ENCODE peak calls at places on chromosomes 2 and 18, in five cellular contexts. P, T, J, E and U are unnamed samples.

GRCh38 chr2:204078003-204078698 is 141.6 kb downstream of the ICOS start:
- DNase-seq in P (no peak), T (no peak), J (no peak), E (no peak), U (no peak)

GRCh38 chr2:37566517-37566961 is 104.9 kb downstream of the CDC42EP3 start:
- DNase-seq in P (no peak), T (no peak), J (no peak), E (no peak), U (no peak)

GRCh38 chr18:30439174-30439573 is 603.4 kb downstream of the DSC3 start:
- DNase-seq in P (peak), T (no peak), J (no peak), E (no peak), U (no peak)

GRCh38 chr2:3959372-3959771 is 256.0 kb downstream of the DCDC2C start:
- DNase-seq in P (peak), T (peak), J (peak), E (no peak), U (peak)

GRCh38 chr2:70202236-70202806 is 11.5 kb upstream of the C2orf42 start:
- DNase-seq in P (no peak), T (no peak), J (no peak), E (no peak), U (no peak)

GRCh38 chr2:213238753-213239591 is 45.3 kb upstream of the SPAG16 start:
- DNase-seq in P (no peak), T (peak), J (no peak), E (no peak), U (peak)

GRCh38 chr18:45590060-45590537 is 25.2 kb upstream of the SLC14A2 start:
- DNase-seq in P (no peak), T (no peak), J (no peak), E (no peak), U (no peak)

GRCh38 chr2:9623151-9623550 is 7.6 kb downstream of the YWHAQ start:
- DNase-seq in P (no peak), T (no peak), J (no peak), E (no peak), U (no peak)

DNA sequence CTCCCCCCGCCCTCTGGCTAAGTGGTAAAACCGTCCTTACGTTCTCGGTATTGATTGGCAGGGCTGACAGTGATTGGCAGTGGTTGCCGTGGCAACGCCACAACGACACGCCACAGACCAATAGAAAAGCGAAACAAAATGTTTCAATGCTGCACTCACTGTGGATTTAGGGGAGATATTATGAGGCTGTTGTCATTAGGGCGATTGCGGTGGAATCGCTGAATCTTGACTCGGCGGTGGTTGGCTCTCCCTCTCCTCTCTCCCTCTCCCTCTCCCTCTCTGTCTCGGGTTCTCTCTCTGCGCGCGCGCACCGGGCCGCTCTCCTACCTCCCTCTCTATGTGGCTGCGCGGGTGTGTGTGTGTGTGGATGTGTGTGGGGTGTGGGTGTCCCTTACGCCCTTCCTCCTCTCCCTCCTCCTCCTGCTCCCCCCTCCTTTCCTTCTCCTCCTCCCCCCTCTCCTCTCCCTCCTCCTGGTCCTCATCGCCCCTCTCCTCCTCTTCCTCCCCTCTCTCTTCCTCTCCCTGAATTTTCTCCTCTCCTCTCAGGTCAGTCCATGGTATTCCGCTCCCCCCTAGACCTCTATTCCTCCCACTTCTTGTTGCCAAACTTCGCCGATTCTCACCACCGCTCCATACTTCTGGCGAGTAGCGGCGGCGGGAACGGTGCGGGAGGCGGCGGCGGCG is at the start of gene SIX3:
- DNase-seq in P (no peak), T (peak), J (peak), E (no peak), U (peak)
- TF ChIP-seq JUND in P (no peak), T (no peak), J (no peak), E (no peak), U (no peak)

DNA sequence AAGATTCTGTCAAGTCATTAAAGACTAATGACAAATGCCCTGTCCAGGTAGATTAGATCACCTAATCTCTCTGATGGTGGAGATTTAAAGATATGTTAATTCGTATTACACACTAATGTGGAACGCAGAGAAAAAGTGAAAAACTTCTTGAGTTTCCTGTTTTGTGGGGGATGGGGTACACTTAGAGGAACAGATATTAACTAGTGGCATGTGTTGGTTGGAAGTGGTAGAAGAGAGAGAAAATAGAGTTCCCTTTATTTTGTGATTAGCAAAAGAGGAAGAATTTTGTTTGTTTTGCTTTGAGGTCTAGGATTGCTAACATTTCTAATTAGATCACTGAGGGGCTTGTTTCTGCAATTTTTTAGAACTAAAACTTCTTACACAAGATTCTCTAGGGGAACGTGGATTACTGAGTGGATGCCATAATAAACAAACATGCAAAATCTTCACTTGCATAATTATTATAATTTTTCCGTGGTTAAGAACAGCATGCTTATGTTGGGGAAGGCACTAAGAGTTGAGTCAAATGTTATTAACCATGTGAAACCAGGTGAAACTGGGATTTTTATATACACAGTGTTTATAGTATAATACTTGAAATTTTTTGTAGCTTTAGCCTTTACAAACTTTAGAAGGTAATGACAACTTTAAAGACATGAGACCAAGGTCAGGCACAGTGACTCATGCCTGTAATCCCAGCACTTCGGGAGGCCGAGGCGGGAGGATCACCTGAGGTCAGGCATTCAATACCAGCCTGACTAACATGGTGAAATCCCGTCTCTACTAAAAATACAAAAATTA is 97.4 kb upstream of the STK17B start:
- DNase-seq in P (no peak), T (no peak), J (no peak), E (no peak), U (no peak)
- TF ChIP-seq JUND in P (no peak), T (peak), J (peak), E (no peak), U (no peak)

DNA sequence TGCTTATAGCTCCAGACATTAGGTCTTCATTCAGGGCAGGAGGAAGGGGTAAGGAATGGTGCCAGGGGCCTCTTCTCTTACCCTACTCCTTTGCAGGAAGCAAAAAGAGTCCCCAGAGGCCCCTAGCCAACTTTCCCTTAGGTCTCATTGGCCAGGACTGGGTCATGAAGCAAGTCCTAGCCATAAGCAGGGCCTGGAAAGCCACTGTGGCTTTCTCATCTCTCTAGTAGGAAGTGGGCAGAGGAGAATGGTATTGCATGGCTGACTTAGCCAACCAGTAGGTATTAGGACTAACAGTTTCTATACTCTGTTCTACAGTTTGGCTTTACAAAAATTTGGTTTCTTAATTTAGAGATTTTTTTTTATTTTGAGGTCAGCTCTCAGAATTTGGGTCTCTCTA is 4.8 kb downstream of the FAM228A start:
- DNase-seq in P (no peak), T (no peak), J (no peak), E (no peak), U (no peak)
- TF ChIP-seq JUND in P (no peak), T (no peak), J (no peak), E (no peak), U (no peak)

DNA sequence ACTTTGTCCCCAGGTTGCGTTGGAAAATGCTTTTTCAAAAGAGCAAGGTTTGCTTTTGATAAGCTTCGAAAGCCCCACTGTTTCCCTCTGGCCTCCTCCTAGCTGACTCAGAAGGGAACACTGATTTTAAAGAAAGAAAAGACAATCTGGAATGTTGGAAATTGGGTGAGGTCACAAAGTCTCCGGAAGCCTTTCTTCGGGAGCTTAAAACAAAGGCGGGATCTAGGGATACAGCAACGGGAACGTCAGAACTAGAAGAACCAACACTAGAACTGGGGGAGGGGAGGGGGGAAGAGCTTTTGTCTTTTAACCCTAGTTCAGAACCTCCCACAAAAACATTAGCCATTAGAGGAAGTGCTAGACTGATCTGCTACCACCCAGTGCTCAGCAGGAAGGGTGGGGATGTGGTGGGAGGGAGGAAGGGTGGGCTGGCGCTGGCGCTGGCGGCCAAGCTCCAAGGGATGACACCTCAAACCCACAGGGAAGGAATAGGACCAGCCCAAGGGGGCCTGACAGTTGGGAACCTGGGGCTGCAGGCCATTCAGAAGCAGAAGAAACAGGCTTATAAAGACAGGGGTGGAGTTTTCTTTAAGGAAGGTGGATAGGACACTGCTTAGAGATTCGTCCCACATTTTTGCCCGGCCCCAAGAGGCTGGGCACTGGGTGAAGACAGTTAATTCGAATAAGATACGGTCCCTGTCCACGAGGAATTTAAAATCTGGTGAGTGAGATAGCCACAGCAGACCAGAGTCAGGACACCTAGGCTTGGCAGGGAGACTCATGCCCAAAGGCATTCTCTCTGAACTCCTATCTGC is 1.7 kb downstream of the TMSB10 start:
- DNase-seq in P (peak), T (peak), J (peak), E (no peak), U (peak)
- TF ChIP-seq JUND in P (no peak), T (no peak), J (no peak), E (no peak), U (no peak)

GRCh38 chr2:30165050-30165520 is 18.3 kb downstream of the YPEL5 start:
- DNase-seq in P (peak), T (peak), J (peak), E (no peak), U (peak)
- TF ChIP-seq JUND in P (peak), T (no peak), J (no peak), E (peak), U (no peak)

DNA sequence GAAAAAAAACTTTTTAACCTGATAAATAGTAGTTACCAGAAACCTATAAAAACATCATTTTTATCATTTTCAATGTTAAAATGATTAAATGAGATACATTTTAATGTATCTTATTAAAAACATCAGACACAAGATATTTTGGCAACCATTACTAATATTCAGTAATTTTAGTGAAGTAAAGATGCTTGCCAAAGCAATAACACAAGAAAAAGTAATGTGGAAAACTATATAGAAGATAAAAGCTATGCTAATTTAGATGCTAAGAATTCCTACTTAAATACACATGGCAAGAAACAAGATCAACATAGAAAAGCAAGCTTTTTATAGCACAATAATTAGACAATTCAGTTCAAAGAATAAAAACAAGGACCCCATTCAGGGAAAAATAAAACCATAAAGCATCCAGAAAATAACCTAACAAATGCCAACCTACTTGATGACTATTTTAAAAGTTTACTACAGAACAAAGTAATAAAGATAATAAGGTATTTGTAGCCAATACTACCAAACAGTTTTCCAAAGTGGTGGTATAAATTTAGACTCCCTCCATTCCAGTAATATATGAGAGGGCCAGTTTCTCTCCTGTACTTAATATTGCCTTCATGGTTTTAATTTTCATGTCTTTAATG is 489.5 kb downstream of the CDH2 start:
- DNase-seq in P (no peak), T (no peak), J (no peak), E (no peak), U (no peak)
- TF ChIP-seq JUND in P (no peak), T (no peak), J (no peak), E (no peak), U (no peak)

DNA sequence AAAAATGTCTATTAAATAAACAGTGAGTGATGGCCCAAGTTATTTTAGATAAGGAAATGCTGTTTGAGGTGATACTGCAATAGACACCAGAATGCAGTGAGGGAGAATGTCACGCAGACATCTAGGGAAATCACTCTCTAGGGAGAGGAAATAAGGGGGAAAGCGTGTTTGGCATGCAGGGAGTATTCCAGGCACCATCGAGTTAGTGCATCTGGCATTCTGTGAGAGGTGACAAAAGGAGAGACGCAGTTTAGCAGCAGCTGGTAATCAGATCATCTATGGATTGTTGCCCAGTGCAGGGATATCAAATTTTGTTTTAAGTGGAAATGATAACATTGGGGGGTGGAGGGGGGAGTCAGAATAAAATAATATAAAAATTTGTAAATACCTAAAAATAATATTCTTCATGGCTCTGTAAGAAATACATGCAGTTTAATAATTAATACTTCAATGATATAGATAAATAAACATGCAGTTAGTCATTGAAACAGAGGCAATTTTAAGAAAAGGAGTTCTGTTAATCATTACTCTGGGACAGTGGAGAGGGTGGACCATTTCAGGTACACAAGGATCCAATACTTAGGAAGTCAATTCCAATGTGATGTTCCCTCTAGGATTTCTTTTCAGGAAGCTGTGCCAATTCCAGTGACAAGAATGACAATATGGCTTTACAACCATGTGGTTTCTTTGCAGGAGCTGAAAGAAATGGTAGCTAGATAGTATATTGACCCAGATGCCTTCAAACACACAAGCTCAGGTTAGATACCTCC is 175.6 kb upstream of the NETO1 start:
- DNase-seq in P (no peak), T (no peak), J (no peak), E (no peak), U (no peak)
- TF ChIP-seq JUND in P (no peak), T (no peak), J (no peak), E (no peak), U (no peak)